ENCODE peak calls at places on chromosome 1, in seven cellular contexts. One of them, this sample, is unnamed.

GRCh38 chr1:36367798-36368197 is 17.9 kb downstream of the STK40 start:
- DNase-seq in upper lobe of left lung: no peak
- DNase-seq in esophagus muscularis mucosa: no peak
- DNase-seq in transverse colon: peak
- DNase-seq in GM12878: no peak
- DNase-seq in breast epithelium: no peak
- DNase-seq in HCT116: no peak
- DNase-seq in this sample: peak

GRCh38 chr1:218785928-218786327 is 387.8 kb upstream of the LYPLAL1 start:
- DNase-seq in upper lobe of left lung: no peak
- DNase-seq in esophagus muscularis mucosa: no peak
- DNase-seq in transverse colon: no peak
- DNase-seq in GM12878: no peak
- DNase-seq in breast epithelium: no peak
- DNase-seq in HCT116: no peak
- DNase-seq in this sample: no peak

GRCh38 chr1:95086949-95087533 is 14.3 kb upstream of the ALG14 start:
- DNase-seq in upper lobe of left lung: no peak
- DNase-seq in esophagus muscularis mucosa: no peak
- DNase-seq in transverse colon: no peak
- DNase-seq in GM12878: no peak
- DNase-seq in breast epithelium: no peak
- DNase-seq in HCT116: no peak
- DNase-seq in this sample: no peak

GRCh38 chr1:243493156-243494129 is 237.6 kb downstream of the SDCCAG8 start:
- DNase-seq in upper lobe of left lung: no peak
- DNase-seq in esophagus muscularis mucosa: no peak
- DNase-seq in transverse colon: no peak
- DNase-seq in GM12878: no peak
- DNase-seq in breast epithelium: no peak
- DNase-seq in HCT116: no peak
- DNase-seq in this sample: no peak

GRCh38 chr1:202143011-202143767 is 1.3 kb downstream of the ARL8A start:
- DNase-seq in upper lobe of left lung: no peak
- DNase-seq in esophagus muscularis mucosa: no peak
- DNase-seq in transverse colon: peak
- DNase-seq in GM12878: no peak
- DNase-seq in breast epithelium: no peak
- DNase-seq in HCT116: no peak
- DNase-seq in this sample: no peak

GRCh38 chr1:91165033-91165654 is 143.3 kb upstream of the ZNF644 start:
- DNase-seq in upper lobe of left lung: peak
- DNase-seq in esophagus muscularis mucosa: peak
- DNase-seq in transverse colon: peak
- DNase-seq in GM12878: peak
- DNase-seq in breast epithelium: peak
- DNase-seq in HCT116: peak
- DNase-seq in this sample: peak

GRCh38 chr1:67686272-67687197 is 1.5 kb downstream of the GADD45A start:
- DNase-seq in upper lobe of left lung: peak
- DNase-seq in esophagus muscularis mucosa: peak
- DNase-seq in transverse colon: peak
- DNase-seq in GM12878: peak
- DNase-seq in breast epithelium: peak
- DNase-seq in HCT116: peak
- DNase-seq in this sample: peak

GRCh38 chr1:89085781-89086180 is 20.8 kb upstream of the GBP1 start:
- DNase-seq in upper lobe of left lung: no peak
- DNase-seq in esophagus muscularis mucosa: no peak
- DNase-seq in transverse colon: peak
- DNase-seq in GM12878: no peak
- DNase-seq in breast epithelium: no peak
- DNase-seq in HCT116: peak
- DNase-seq in this sample: no peak

GRCh38 chr1:44810101-44810761 is 1.9 kb downstream of the BTBD19 start:
- DNase-seq in upper lobe of left lung: peak
- DNase-seq in esophagus muscularis mucosa: no peak
- DNase-seq in transverse colon: peak
- DNase-seq in GM12878: peak
- DNase-seq in breast epithelium: peak
- DNase-seq in HCT116: no peak
- DNase-seq in this sample: peak

GRCh38 chr1:159211331-159212136 is 6.9 kb downstream of the ACKR1 start:
- DNase-seq in upper lobe of left lung: no peak
- DNase-seq in esophagus muscularis mucosa: no peak
- DNase-seq in transverse colon: peak
- DNase-seq in GM12878: no peak
- DNase-seq in breast epithelium: no peak
- DNase-seq in HCT116: peak
- DNase-seq in this sample: peak

GRCh38 chr1:16302709-16303627 is 49.3 kb downstream of the FBXO42 start:
- DNase-seq in upper lobe of left lung: no peak
- DNase-seq in esophagus muscularis mucosa: no peak
- DNase-seq in transverse colon: no peak
- DNase-seq in GM12878: no peak
- DNase-seq in breast epithelium: no peak
- DNase-seq in HCT116: no peak
- DNase-seq in this sample: no peak

GRCh38 chr1:201954263-201955008 is 867 bp upstream of the TIMM17A start:
- DNase-seq in upper lobe of left lung: no peak
- DNase-seq in esophagus muscularis mucosa: no peak
- DNase-seq in transverse colon: no peak
- DNase-seq in GM12878: no peak
- DNase-seq in breast epithelium: no peak
- DNase-seq in HCT116: no peak
- DNase-seq in this sample: no peak

GRCh38 chr1:197615693-197616011 is 159.6 kb downstream of the DENND1B start:
- DNase-seq in upper lobe of left lung: no peak
- DNase-seq in esophagus muscularis mucosa: no peak
- DNase-seq in transverse colon: no peak
- DNase-seq in GM12878: no peak
- DNase-seq in breast epithelium: no peak
- DNase-seq in HCT116: no peak
- DNase-seq in this sample: no peak

GRCh38 chr1:226362891-226363447 is 44.9 kb downstream of the PARP1 start:
- DNase-seq in upper lobe of left lung: no peak
- DNase-seq in esophagus muscularis mucosa: no peak
- DNase-seq in transverse colon: no peak
- DNase-seq in GM12878: no peak
- DNase-seq in breast epithelium: no peak
- DNase-seq in HCT116: no peak
- DNase-seq in this sample: no peak

GRCh38 chr1:59543211-59543668 is 246.3 kb downstream of the FGGY start:
- DNase-seq in upper lobe of left lung: no peak
- DNase-seq in esophagus muscularis mucosa: no peak
- DNase-seq in transverse colon: no peak
- DNase-seq in GM12878: no peak
- DNase-seq in breast epithelium: no peak
- DNase-seq in HCT116: no peak
- DNase-seq in this sample: no peak

DNA sequence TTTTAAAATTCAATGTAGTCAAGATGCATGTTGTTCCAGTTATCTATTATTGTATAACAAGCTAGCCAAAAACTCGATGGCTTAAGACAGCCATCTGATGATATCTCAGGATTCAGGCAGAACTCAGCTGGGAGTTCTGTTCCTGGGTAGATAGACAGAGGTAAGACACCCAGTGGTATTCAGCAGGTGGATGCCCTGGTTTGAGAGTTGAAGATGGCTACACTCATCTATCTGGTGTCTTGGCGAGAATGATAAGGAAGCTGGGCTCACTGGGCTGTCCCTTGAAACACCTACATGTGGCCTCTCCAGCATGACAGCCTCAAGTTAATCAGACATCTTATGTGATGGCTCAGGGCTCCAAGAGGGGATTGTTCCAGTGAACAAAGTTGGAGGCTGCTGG is 3.3 kb upstream of the KCNK1 start:
- DNase-seq in upper lobe of left lung: no peak
- DNase-seq in esophagus muscularis mucosa: no peak
- DNase-seq in transverse colon: no peak
- DNase-seq in GM12878: no peak
- DNase-seq in breast epithelium: no peak
- DNase-seq in HCT116: no peak
- DNase-seq in this sample: no peak
- TF ChIP-seq POLR2AphosphoS5 in upper lobe of left lung: no peak
- TF ChIP-seq POLR2AphosphoS5 in esophagus muscularis mucosa: no peak
- TF ChIP-seq POLR2AphosphoS5 in transverse colon: no peak
- TF ChIP-seq POLR2AphosphoS5 in GM12878: no peak
- TF ChIP-seq POLR2AphosphoS5 in breast epithelium: no peak
- TF ChIP-seq POLR2AphosphoS5 in HCT116: no peak
- TF ChIP-seq POLR2AphosphoS5 in this sample: no peak

DNA sequence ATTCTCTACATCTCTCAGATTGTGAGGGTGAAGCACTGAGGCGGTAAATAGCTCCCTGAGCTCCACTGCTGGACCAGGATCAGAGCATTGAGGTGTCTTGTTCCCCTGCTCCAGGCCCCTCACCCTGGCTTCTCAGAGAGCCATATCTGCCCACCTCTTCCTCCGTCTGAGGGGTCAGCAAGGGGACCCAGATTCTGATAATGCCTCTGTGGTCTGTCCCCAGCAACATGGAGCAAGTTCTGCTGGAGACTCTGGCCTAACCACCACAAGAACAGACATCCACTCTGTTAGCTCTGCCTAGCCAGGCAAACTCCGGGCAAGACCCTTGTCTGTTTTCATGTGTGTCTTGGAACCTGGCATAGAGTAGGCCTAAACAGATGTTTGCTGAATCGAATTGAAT is 2.2 kb downstream of the TRAF5 start:
- DNase-seq in upper lobe of left lung: no peak
- DNase-seq in esophagus muscularis mucosa: no peak
- DNase-seq in transverse colon: no peak
- DNase-seq in GM12878: no peak
- DNase-seq in breast epithelium: no peak
- DNase-seq in HCT116: no peak
- DNase-seq in this sample: no peak
- H3K4me3 ChIP-seq in upper lobe of left lung: no peak
- H3K4me3 ChIP-seq in esophagus muscularis mucosa: no peak
- H3K4me3 ChIP-seq in transverse colon: no peak
- H3K4me3 ChIP-seq in GM12878: peak
- H3K4me3 ChIP-seq in breast epithelium: no peak
- H3K4me3 ChIP-seq in HCT116: no peak
- H3K4me3 ChIP-seq in this sample: no peak

DNA sequence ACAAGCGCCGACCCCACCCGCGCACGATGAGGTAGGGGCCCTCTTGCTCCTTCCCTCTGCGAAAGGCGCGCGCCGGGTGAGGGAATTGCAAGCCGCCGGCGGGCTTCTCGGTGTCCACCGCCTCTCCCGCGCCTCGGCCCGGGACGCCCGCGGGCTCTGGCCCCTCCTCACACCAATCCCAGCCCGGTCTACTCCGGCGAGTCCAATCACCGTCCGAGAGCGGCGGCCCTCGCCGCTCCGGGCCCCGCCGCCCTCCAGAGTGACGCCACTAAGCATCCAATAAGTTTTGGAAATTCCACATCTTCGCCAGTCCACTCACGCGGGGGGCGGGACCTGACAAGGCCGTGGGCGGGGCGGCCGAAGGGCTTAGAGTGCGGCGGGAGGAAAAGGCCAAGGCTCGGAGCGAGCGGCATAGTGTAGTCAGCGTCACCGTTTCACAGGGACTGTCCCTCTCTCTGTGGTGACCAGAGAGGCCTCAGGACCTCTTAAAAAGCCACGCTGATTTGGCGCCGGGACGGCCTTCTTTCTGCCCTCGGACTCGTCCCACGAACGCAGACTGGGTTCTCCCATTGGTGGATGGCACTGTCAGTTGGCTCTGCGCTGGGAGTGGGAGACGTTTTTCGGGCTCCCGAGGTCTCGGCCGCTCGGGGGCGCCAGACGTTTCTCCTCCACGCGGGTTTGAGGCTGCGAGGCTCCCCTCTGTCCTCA is at the start of gene TRIM45:
- DNase-seq in upper lobe of left lung: peak
- DNase-seq in esophagus muscularis mucosa: peak
- DNase-seq in transverse colon: peak
- DNase-seq in GM12878: peak
- DNase-seq in breast epithelium: peak
- DNase-seq in HCT116: peak
- DNase-seq in this sample: peak
- TF ChIP-seq POLR2A in upper lobe of left lung: no peak
- TF ChIP-seq POLR2A in esophagus muscularis mucosa: peak
- TF ChIP-seq POLR2A in transverse colon: no peak
- TF ChIP-seq POLR2A in GM12878: peak
- TF ChIP-seq POLR2A in breast epithelium: peak
- TF ChIP-seq POLR2A in HCT116: peak
- TF ChIP-seq POLR2A in this sample: peak

GRCh38 chr1:207835958-207836357 is 75.0 kb downstream of the CD34 start:
- DNase-seq in upper lobe of left lung: no peak
- DNase-seq in esophagus muscularis mucosa: no peak
- DNase-seq in transverse colon: no peak
- DNase-seq in GM12878: no peak
- DNase-seq in breast epithelium: no peak
- DNase-seq in HCT116: no peak
- DNase-seq in this sample: no peak

GRCh38 chr1:207836616-207837352 is 74.1 kb downstream of the CD34 start:
- DNase-seq in upper lobe of left lung: no peak
- DNase-seq in esophagus muscularis mucosa: no peak
- DNase-seq in transverse colon: no peak
- DNase-seq in GM12878: no peak
- DNase-seq in breast epithelium: no peak
- DNase-seq in HCT116: no peak
- DNase-seq in this sample: no peak

GRCh38 chr1:207839083-207839413 is 71.9 kb downstream of the CD34 start:
- DNase-seq in upper lobe of left lung: no peak
- DNase-seq in esophagus muscularis mucosa: no peak
- DNase-seq in transverse colon: no peak
- DNase-seq in GM12878: no peak
- DNase-seq in breast epithelium: no peak
- DNase-seq in HCT116: no peak
- DNase-seq in this sample: no peak

GRCh38 chr1:207840380-207840779 is 70.5 kb downstream of the CD34 start:
- DNase-seq in upper lobe of left lung: no peak
- DNase-seq in esophagus muscularis mucosa: no peak
- DNase-seq in transverse colon: no peak
- DNase-seq in GM12878: no peak
- DNase-seq in breast epithelium: no peak
- DNase-seq in HCT116: no peak
- DNase-seq in this sample: no peak

GRCh38 chr1:207838156-207839082 is 72.5 kb downstream of the CD34 start:
- DNase-seq in upper lobe of left lung: no peak
- DNase-seq in esophagus muscularis mucosa: no peak
- DNase-seq in transverse colon: no peak
- DNase-seq in GM12878: no peak
- DNase-seq in breast epithelium: peak
- DNase-seq in HCT116: no peak
- DNase-seq in this sample: peak
- TF ChIP-seq POLR2AphosphoS5 in upper lobe of left lung: no peak
- TF ChIP-seq POLR2AphosphoS5 in esophagus muscularis mucosa: peak
- TF ChIP-seq POLR2AphosphoS5 in transverse colon: no peak
- TF ChIP-seq POLR2AphosphoS5 in GM12878: no peak
- TF ChIP-seq POLR2AphosphoS5 in breast epithelium: no peak
- TF ChIP-seq POLR2AphosphoS5 in HCT116: no peak
- TF ChIP-seq POLR2AphosphoS5 in this sample: peak